ENCODE peak calls at places on chromosomes 7 and 10, in seven cellular contexts. X is GM23248; M is Calu3; K is IMR-90; P is activated CD4-positive, alpha-beta T cell treated with anti-CD3 and anti-CD28 coated beads for 48 hours; Z is amniotic stem cell; B is cardiac muscle cell. F is an unnamed sample.

GRCh38 chr10:132478341-132479023 is 59.1 kb upstream of the INPP5A start:
- DNase-seq in B (no peak), P (no peak), M (no peak), Z (no peak), X (no peak), K (no peak), F (no peak)

GRCh38 chr10:119750391-119751230 is 24.8 kb downstream of the INPP5F start:
- DNase-seq in K (peak), X (peak), B (peak), M (peak), Z (peak), P (peak), F (peak)

GRCh38 chr7:38105874-38106483 is 72.1 kb upstream of the STARD3NL start:
- DNase-seq in X (peak), M (peak), K (peak), Z (no peak), B (peak), P (peak), F (peak)

GRCh38 chr7:149238051-149238450 is 1.4 kb upstream of the ZNF212 start:
- DNase-seq in B (no peak), X (peak), K (peak), P (no peak), M (peak), Z (no peak), F (no peak)

GRCh38 chr10:82037076-82037475 is 162.1 kb downstream of the NRG3 start:
- DNase-seq in B (no peak), P (no peak), X (no peak), Z (no peak), M (no peak), K (no peak), F (no peak)

GRCh38 chr7:150909192-150909591 is 56.9 kb downstream of the AOC1 start:
- DNase-seq in X (no peak), B (no peak), K (no peak), P (peak), Z (no peak), M (no peak), F (no peak)

GRCh38 chr7:36161996-36162395 is 8.9 kb downstream of the EEPD1 start:
- DNase-seq in K (no peak), B (no peak), M (peak), X (no peak), P (no peak), Z (no peak), F (no peak)

GRCh38 chr7:77348371-77348813 is 67.8 kb downstream of the GSAP start:
- DNase-seq in Z (peak), M (no peak), P (no peak), X (peak), B (peak), K (peak), F (peak)

GRCh38 chr7:22896917-22897316 is 74.3 kb upstream of the TOMM7 start:
- DNase-seq in K (no peak), X (no peak), P (no peak), Z (no peak), B (no peak), M (peak), F (no peak)

F was measured in SJCRH30.